ENCODE peak calls at places on chromosome 14, in six cellular contexts. C, R, J, V, Z and O are unnamed samples.

GRCh38 chr14:63901434-63902085 is 48.8 kb downstream of the SYNE2 start:
- DNase-seq in C (no peak), R (no peak), J (no peak), V (no peak), Z (no peak), O (peak; percentile 82)

GRCh38 chr14:104358528-104359300 is 220.3 kb downstream of the KIF26A start:
- DNase-seq in C (no peak), R (no peak), J (no peak), V (no peak), Z (no peak), O (no peak)

GRCh38 chr14:68468437-68469207 is 324.2 kb downstream of the ZFP36L1 start:
- DNase-seq in C (no peak), R (no peak), J (no peak), V (peak; percentile 33), Z (no peak), O (no peak)

GRCh38 chr14:56417173-56417572 is 162.4 kb upstream of the TMEM260 start:
- DNase-seq in C (no peak), R (no peak), J (no peak), V (no peak), Z (no peak), O (no peak)

GRCh38 chr14:96727980-96728717 is 69.0 kb upstream of the VRK1 start:
- DNase-seq in C (no peak), R (no peak), J (no peak), V (no peak), Z (no peak), O (no peak)

GRCh38 chr14:24213866-24214652 is 771 bp upstream of the CHMP4A start:
- DNase-seq in C (no peak), R (no peak), J (no peak), V (no peak), Z (peak; percentile 42), O (no peak)

GRCh38 chr14:68520637-68521556 is 272.0 kb downstream of the ZFP36L1 start:
- DNase-seq in C (no peak), R (peak; percentile 25), J (no peak), V (no peak), Z (peak; percentile 86), O (no peak)

GRCh38 chr14:53938126-53938671 is 18.4 kb downstream of the BMP4 start:
- DNase-seq in C (no peak), R (no peak), J (no peak), V (peak; percentile 42), Z (no peak), O (no peak)

GRCh38 chr14:69818760-69819191 is 21.7 kb upstream of the SLC10A1 start:
- DNase-seq in C (peak; percentile 55), R (peak; percentile 71), J (peak; percentile 71), V (peak; percentile 83), Z (peak; percentile 68), O (peak; percentile 71)

GRCh38 chr14:103593577-103593976 is 30.8 kb downstream of the COA8 start:
- DNase-seq in C (peak; percentile 62), R (no peak), J (no peak), V (peak; percentile 28), Z (no peak), O (no peak)

GRCh38 chr14:34237098-34237497 is 224.9 kb downstream of the SPTSSA start:
- DNase-seq in C (no peak), R (no peak), J (no peak), V (no peak), Z (peak; percentile 28), O (no peak)

GRCh38 chr14:42079911-42080310 is 473.2 kb downstream of the LRFN5 start:
- DNase-seq in C (no peak), R (no peak), J (no peak), V (no peak), Z (no peak), O (no peak)

GRCh38 chr14:78202976-78203375 is 32.8 kb downstream of the NRXN3 start:
- DNase-seq in C (no peak), R (no peak), J (no peak), V (no peak), Z (no peak), O (no peak)

GRCh38 chr14:103870891-103871595 is 23.7 kb upstream of the PPP1R13B start:
- DNase-seq in C (no peak), R (no peak), J (no peak), V (no peak), Z (no peak), O (no peak)

GRCh38 chr14:65356327-65356836 is 56.1 kb upstream of the FUT8 start:
- DNase-seq in C (no peak), R (peak; percentile 41), J (no peak), V (peak; percentile 51), Z (peak; percentile 55), O (peak; percentile 38)

GRCh38 chr14:31583043-31583442 is 21.8 kb downstream of the NUBPL start:
- DNase-seq in C (no peak), R (no peak), J (no peak), V (no peak), Z (no peak), O (no peak)

GRCh38 chr14:76564471-76565119 is 188.7 kb downstream of the ESRRB start:
- DNase-seq in C (no peak), R (peak; percentile 19), J (peak; percentile 18), V (no peak), Z (no peak), O (peak; percentile 45)

GRCh38 chr14:94544726-94545125 is 16.5 kb upstream of the SERPINA4 start:
- DNase-seq in C (no peak), R (no peak), J (no peak), V (no peak), Z (no peak), O (no peak)

GRCh38 chr14:69719501-69719951 is 47.4 kb upstream of the SRSF5 start:
- DNase-seq in C (no peak), R (no peak), J (no peak), V (peak; percentile 78), Z (no peak), O (peak; percentile 79)

GRCh38 chr14:22304324-22304723 is 284.7 kb downstream of the DAD1 start:
- DNase-seq in C (no peak), R (no peak), J (no peak), V (no peak), Z (no peak), O (no peak)

GRCh38 chr14:55689971-55690871 is 110.2 kb downstream of the KTN1 start:
- DNase-seq in C (no peak), R (no peak), J (no peak), V (peak; percentile 73), Z (no peak), O (no peak)

GRCh38 chr14:36660736-36661505 is 739 bp upstream of the PAX9 start:
- DNase-seq in C (no peak), R (no peak), J (no peak), V (no peak), Z (no peak), O (no peak)

GRCh38 chr14:22614240-22614799 is 16.2 kb downstream of the ABHD4 start:
- DNase-seq in C (no peak), R (peak; percentile 81), J (no peak), V (peak; percentile 99), Z (peak; percentile 83), O (peak; percentile 35)

GRCh38 chr14:26896447-26896846 is 298.6 kb upstream of the NOVA1 start:
- DNase-seq in C (no peak), R (no peak), J (no peak), V (no peak), Z (no peak), O (no peak)

GRCh38 chr14:66056926-66057552 is 429.1 kb upstream of the CCDC196 start:
- DNase-seq in C (no peak), R (no peak), J (no peak), V (no peak), Z (no peak), O (no peak)

GRCh38 chr14:104081951-104082464 is 3.5 kb upstream of the ASPG start:
- DNase-seq in C (no peak), R (no peak), J (no peak), V (no peak), Z (no peak), O (no peak)

GRCh38 chr14:95959317-95959716 is 79.8 kb upstream of the C14orf132 start:
- DNase-seq in C (no peak), R (no peak), J (no peak), V (no peak), Z (no peak), O (no peak)

GRCh38 chr14:99271951-99272668 is at the start of gene BCL11B:
- DNase-seq in C (peak; percentile 24), R (peak; percentile 86), J (peak; percentile 56), V (peak; percentile 84), Z (peak; percentile 84), O (peak; percentile 93)

GRCh38 chr14:24263848-24264247 is 871 bp upstream of the TGM1 start:
- DNase-seq in C (no peak), R (no peak), J (no peak), V (no peak), Z (no peak), O (no peak)

GRCh38 chr14:90606434-90606833 is 209.6 kb downstream of the CALM1 start:
- DNase-seq in C (no peak), R (no peak), J (no peak), V (no peak), Z (no peak), O (no peak)
- TF ChIP-seq POLR2A in C (no peak), R (no peak), J (no peak), V (no peak), Z (no peak), O (no peak)

DNA sequence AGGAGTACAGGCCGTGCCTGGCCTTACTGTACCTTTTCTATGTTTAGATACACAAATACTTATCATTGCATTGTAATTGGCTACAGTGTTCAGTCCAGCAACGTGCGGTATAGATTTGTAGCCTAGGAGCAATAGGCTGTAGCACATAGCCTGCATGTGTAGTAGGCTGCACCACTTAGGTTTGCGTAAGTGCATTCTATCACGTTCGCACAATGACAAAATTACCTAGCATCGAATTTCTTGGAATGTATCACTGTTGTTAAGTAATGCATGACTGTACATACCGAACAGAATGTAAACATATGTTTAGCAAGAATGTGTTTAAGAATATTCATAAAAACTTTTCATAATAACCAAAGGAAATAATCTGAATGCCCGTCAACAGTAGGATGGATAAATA is 31.9 kb downstream of the VRTN start:
- DNase-seq in C (no peak), R (no peak), J (no peak), V (no peak), Z (no peak), O (no peak)
- H3K4me3 ChIP-seq in C (no peak overlapping the region), R (no peak overlapping the region), J (no peak overlapping the region), V (no peak overlapping the region), Z (no peak overlapping the region), O (no peak overlapping the region)

DNA sequence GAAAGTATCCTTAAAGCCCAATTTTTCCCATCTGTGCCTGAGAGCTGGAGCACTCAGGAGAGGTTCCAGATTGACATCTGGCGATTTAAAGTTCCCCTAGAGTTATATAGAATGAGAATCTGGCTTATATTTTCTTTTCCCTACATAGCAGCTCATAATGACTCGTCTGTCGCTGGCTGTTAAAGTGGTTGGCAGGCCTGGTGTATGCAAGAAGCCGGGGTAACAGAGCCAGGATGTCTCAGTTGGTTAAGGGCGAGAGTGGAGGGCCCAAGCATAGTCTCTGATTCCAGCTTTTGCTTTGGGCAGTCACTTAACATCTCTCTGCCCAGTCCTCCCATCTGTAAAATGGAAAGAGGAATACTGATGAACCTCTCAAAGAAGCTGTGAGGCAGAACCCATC is 751.6 kb downstream of the NOVA1 start:
- DNase-seq in C (no peak), R (no peak), J (no peak), V (no peak), Z (no peak), O (no peak)
- TF ChIP-seq MYC in C (no peak), R (no peak), J (no peak), V (no peak), Z (no peak), O (no peak)

GRCh38 chr14:74980746-74981661 is 21.7 kb upstream of the EIF2B2 start:
- DNase-seq in C (no peak), R (no peak), J (no peak), V (peak; percentile 67), Z (no peak), O (no peak)
- TF ChIP-seq POLR2A in C (no peak), R (no peak), J (no peak), V (peak; percentile 73), Z (no peak), O (no peak)

GRCh38 chr14:91866511-91867295 is 633 bp downstream of the TC2N start:
- DNase-seq in C (no peak), R (no peak), J (no peak), V (no peak), Z (no peak), O (no peak)
- H3K4me3 ChIP-seq in C (no peak overlapping the region), R (no peak overlapping the region), J (no peak overlapping the region), V (no peak overlapping the region), Z (no peak overlapping the region), O (no peak overlapping the region)